ENCODE peak calls at places on chromosomes 12 and 14, in five cellular contexts. Q is NCI-H1417 treated with DMSO at 0.1 percent for 48 hours, X is LNCaP clone FGC, J is astrocyte, K is ACHN. V is an unnamed sample.

GRCh38 chr12:57216931-57217871 is 607 bp downstream of the NXPH4 start:
- DNase-seq in Q (no peak), K (no peak), X (no peak), J (no peak), V (peak; percentile 14)

GRCh38 chr12:121610239-121611149 is 15.8 kb upstream of the ORAI1 start:
- DNase-seq in Q (no peak), J (no peak), K (no peak), X (peak; percentile 17), V (peak; percentile 35)

GRCh38 chr12:12178545-12178944 is 88.3 kb downstream of the LRP6 start:
- DNase-seq in Q (no peak), J (no peak), X (no peak), K (no peak), V (no peak)

GRCh38 chr12:4159851-4160250 is 113.7 kb upstream of the CCND2 start:
- DNase-seq in Q (no peak), K (no peak), X (no peak), J (no peak), V (no peak)

GRCh38 chr12:69570545-69571399 is 14.5 kb upstream of the CCT2 start:
- DNase-seq in X (no peak), J (peak; percentile 55), K (peak; percentile 86), Q (peak; percentile 36), V (peak; percentile 78)

GRCh38 chr12:49880756-49881390 is 22.8 kb downstream of the FAIM2 start:
- DNase-seq in K (no peak), X (no peak), J (no peak), Q (no peak), V (no peak)

GRCh38 chr14:94110552-94111181 is at the start of gene IFI27:
- DNase-seq in Q (no peak), J (peak; percentile 43), X (no peak), K (peak; percentile 21), V (peak; percentile 53)

GRCh38 chr14:64649383-64649998 is 54.7 kb upstream of the PLEKHG3 start:
- DNase-seq in Q (no peak), K (no peak), X (no peak), J (peak; percentile 58), V (peak; percentile 55)

GRCh38 chr12:27999521-27999920 is 27.0 kb upstream of the PTHLH start:
- DNase-seq in J (peak; percentile 88), Q (no peak), K (no peak), X (no peak), V (peak; percentile 92)

GRCh38 chr12:5516371-5516770 is 84.5 kb downstream of the NTF3 start:
- DNase-seq in K (no peak), X (no peak), J (no peak), Q (no peak), V (no peak)

GRCh38 chr12:26360062-26360461 is 164.7 kb downstream of the SSPN start:
- DNase-seq in J (no peak), Q (no peak), K (no peak), X (no peak), V (no peak)

GRCh38 chr12:12408265-12408690 is 51.4 kb downstream of the BORCS5 start:
- DNase-seq in K (no peak), Q (no peak), X (no peak), J (no peak), V (no peak)

V was measured in iris pigment epithelial cell.